ENCODE peak calls at places on chromosomes 6 and 20, in nine cellular contexts. M, Q, E, U, B, N, R, V and X are unnamed samples.

GRCh38 chr6:53302678-53303360 is 45.9 kb downstream of the ELOVL5 start:
- DNase-seq in M (no peak), Q (peak; percentile 88), E (peak; percentile 38), U (no peak), B (peak; percentile 30), N (peak; percentile 88), R (no peak), V (no peak), X (no peak)

GRCh38 chr6:30689985-30690384 is 799 bp downstream of the NRM start:
- DNase-seq in M (no peak), Q (no peak), E (no peak), U (no peak), B (no peak), N (no peak), R (no peak), V (no peak), X (no peak)

GRCh38 chr6:81752969-81753708 is 658 bp upstream of the TENT5A start:
- DNase-seq in M (peak; percentile 39), Q (peak; percentile 94), E (peak; percentile 85), U (peak; percentile 90), B (peak; percentile 93), N (peak; percentile 78), R (peak; percentile 85), V (peak; percentile 97), X (peak; percentile 90)

GRCh38 chr6:166598441-166599138 is 12.1 kb upstream of the RAMACL start:
- DNase-seq in M (no peak), Q (peak; percentile 89), E (peak; percentile 91), U (no peak), B (no peak), N (peak; percentile 79), R (no peak), V (no peak), X (no peak)

GRCh38 chr6:23656257-23656731 is 469.7 kb upstream of the NRSN1 start:
- DNase-seq in M (no peak), Q (no peak), E (no peak), U (no peak), B (peak; percentile 11), N (no peak), R (peak; percentile 41), V (no peak), X (no peak)

GRCh38 chr6:39102024-39102820 is 12.8 kb downstream of the SAYSD1 start:
- DNase-seq in M (no peak), Q (peak; percentile 60), E (peak; percentile 40), U (peak; percentile 58), B (peak; percentile 69), N (peak; percentile 48), R (peak; percentile 80), V (no peak), X (peak; percentile 63)

GRCh38 chr6:10465633-10466499 is 51.0 kb upstream of the TFAP2A start:
- DNase-seq in M (no peak), Q (peak; percentile 25), E (peak; percentile 56), U (peak; percentile 88), B (peak; percentile 75), N (peak; percentile 75), R (peak; percentile 84), V (no peak), X (no peak)

GRCh38 chr6:113457156-113457555 is 400.0 kb upstream of the MARCKS start:
- DNase-seq in M (no peak), Q (peak; percentile 90), E (peak; percentile 95), U (no peak), B (no peak), N (no peak), R (no peak), V (no peak), X (no peak)

GRCh38 chr6:108876929-108877775 is 28.9 kb downstream of the ARMC2 start:
- DNase-seq in M (no peak), Q (peak; percentile 29), E (peak; percentile 61), U (no peak), B (peak; percentile 9), N (peak; percentile 9), R (no peak), V (no peak), X (no peak)

DNA sequence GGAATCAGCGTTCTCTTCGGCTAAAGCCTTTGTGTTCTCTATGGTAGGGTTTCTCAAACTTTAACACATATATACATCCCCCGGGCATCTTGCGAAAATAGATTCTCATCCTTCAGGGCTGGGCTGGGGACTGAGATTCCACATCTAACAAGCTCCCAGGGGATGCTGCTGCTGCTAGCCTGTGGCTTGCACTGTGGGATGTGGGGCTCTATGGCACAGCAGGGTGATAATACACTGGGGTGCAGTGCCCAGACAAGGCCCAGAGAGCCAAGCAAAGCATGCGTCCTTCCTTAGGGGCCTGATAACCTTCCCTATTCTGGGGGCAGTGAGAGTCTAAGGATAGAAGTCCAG is 102.0 kb downstream of the LAMP5 start:
- DNase-seq in M (no peak), Q (no peak), E (no peak), U (no peak), B (no peak), N (no peak), R (no peak), V (no peak), X (no peak)
- H3K4me3 ChIP-seq in M (no peak overlapping the region), Q (no peak overlapping the region), E (no peak overlapping the region), U (no peak overlapping the region), B (no peak overlapping the region), N (no peak overlapping the region), R (no peak overlapping the region), V (no peak overlapping the region), X (no peak overlapping the region)

DNA sequence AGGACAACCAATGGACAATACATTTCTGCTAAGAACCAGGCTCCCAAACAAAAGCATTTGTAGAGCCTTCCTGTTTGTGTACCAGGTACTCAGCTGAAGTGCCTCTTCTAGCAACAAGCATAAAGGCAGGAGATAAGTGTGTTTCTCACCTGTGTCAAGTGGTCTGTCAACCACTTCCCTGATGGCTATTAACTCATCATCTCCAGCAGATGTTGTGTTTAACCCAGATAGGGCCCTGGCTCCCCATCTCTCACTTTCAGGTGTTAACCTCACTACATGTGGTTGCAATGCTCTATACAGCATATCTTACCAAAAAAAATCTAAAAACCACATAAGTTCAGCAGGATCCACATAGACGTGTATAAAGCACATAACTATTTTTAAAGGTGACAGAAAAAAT is 9.6 kb upstream of the IL17A start:
- DNase-seq in M (no peak), Q (no peak), E (no peak), U (no peak), B (no peak), N (no peak), R (no peak), V (no peak), X (no peak)
- H3K4me3 ChIP-seq in M (no peak overlapping the region), Q (no peak overlapping the region), E (no peak overlapping the region), U (no peak overlapping the region), B (no peak overlapping the region), N (no peak overlapping the region), R (no peak overlapping the region), V (no peak overlapping the region), X (no peak overlapping the region)

GRCh38 chr20:25864986-25865714 is 168.5 kb upstream of the ZNF337 start:
- DNase-seq in M (no peak), Q (no peak), E (no peak), U (no peak), B (no peak), N (no peak), R (no peak), V (no peak), X (no peak)
- H3K4me3 ChIP-seq in M (peak overlapping the region; percentile 40), Q (peak overlapping the region; percentile 6), E (peak overlapping the region; percentile 43), U (peak overlapping the region; percentile 37), B (peak overlapping the region; percentile 29), N (peak overlapping the region; percentile 30), R (peak overlapping the region; percentile 38), V (no peak overlapping the region), X (peak overlapping the region; percentile 22)

GRCh38 chr20:64074963-64075362 is 4.4 kb downstream of the RGS19 start:
- DNase-seq in M (no peak), Q (no peak), E (no peak), U (no peak), B (no peak), N (no peak), R (no peak), V (no peak), X (no peak)

GRCh38 chr20:64075556-64075955 is 3.8 kb downstream of the RGS19 start:
- DNase-seq in M (no peak), Q (no peak), E (no peak), U (no peak), B (no peak), N (no peak), R (no peak), V (no peak), X (no peak)

GRCh38 chr20:64077541-64077875 is 1.8 kb downstream of the RGS19 start:
- DNase-seq in M (no peak), Q (no peak), E (no peak), U (no peak), B (no peak), N (no peak), R (no peak), V (no peak), X (peak; percentile 20)

GRCh38 chr20:64077094-64077493 is 2.2 kb downstream of the RGS19 start:
- DNase-seq in M (no peak), Q (no peak), E (no peak), U (no peak), B (no peak), N (no peak), R (no peak), V (no peak), X (no peak)

DNA sequence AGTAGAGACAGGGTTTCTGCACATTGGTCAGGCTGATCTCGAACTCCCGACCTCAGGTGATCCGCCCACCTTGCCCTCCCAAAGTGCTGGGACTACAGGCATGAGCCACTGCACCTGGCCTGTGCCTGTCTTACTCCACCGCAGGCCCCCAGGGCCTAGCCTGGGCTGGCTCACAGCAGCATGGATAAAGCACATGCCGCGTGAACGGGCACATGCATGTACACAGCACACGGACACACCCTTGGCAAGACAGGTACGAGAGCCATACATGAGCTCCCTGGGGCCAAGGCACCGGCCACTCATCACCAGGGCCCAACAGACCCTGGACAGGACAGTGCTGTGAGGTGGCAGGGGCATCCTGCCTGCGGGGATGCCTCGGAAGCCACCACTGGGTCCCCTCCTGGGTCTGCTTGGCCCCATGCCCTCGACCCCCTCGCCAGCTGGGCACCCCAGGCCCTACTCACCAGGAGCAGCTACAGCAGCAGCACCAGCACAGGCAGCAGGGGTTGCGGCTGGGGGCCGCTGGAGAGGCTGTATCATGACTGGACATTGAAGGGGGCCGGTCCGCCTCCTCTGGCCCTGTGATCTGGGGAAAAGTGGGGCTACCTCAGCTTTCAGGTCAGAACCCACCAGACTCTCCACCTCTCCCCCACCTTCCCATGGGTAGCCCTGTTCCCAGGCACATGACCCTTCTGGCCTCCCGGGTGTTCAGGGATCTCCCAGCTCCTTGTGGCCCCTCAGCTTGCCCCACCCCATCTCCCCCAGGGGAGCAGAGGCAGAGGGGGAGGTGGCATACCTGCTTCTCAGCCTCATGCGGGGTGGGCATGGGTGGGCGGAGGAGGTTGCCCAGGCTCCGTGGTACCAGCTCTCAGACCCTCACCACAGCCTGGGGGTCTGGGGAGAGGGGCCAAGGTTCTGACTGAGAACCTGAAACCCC is 3.0 kb downstream of the RGS19 start:
- DNase-seq in M (no peak), Q (no peak), E (no peak), U (no peak), B (no peak), N (no peak), R (no peak), V (no peak), X (no peak)
- H3K4me3 ChIP-seq in M (peak overlapping the region; percentile 85), Q (no peak overlapping the region), E (no peak overlapping the region), U (no peak overlapping the region), B (no peak overlapping the region), N (no peak overlapping the region), R (no peak overlapping the region), V (no peak overlapping the region), X (no peak overlapping the region)